ENCODE peak calls at places on chromosomes 7 and 10, in eight cellular contexts. Q is Panc1; U is choroid plexus epithelial cell; H is colonic mucosa; X is astrocyte; E is CD8-positive, alpha-beta memory T cell; B is adipocyte; V is testis. M is an unnamed sample.

GRCh38 chr7:32785365-32785764 is 106.2 kb downstream of the KBTBD2 start:
- DNase-seq in Q (no peak), U (no peak), H (no peak), X (no peak), E (no peak), B (no peak), V (no peak), M (no peak)

GRCh38 chr10:29811751-29812427 is 177.1 kb upstream of the SVIL start:
- DNase-seq in Q (peak; percentile 55), U (peak; percentile 96), H (peak; percentile 26), X (peak; percentile 99), E (peak; percentile 12), B (peak; percentile 96), V (peak; percentile 80), M (peak; percentile 66)

GRCh38 chr10:80187465-80188409 is 17.6 kb downstream of the ANXA11 start:
- DNase-seq in Q (no peak), U (no peak), H (peak; percentile 79), X (no peak), E (peak; percentile 64), B (no peak), V (no peak), M (no peak)

GRCh38 chr10:43681721-43682120 is 33.0 kb upstream of the ZNF32 start:
- DNase-seq in Q (no peak), U (no peak), H (no peak), X (no peak), E (no peak), B (no peak), V (no peak), M (no peak)

GRCh38 chr7:156041398-156041797 is 229.1 kb upstream of the SHH start:
- DNase-seq in Q (no peak), U (no peak), H (no peak), X (no peak), E (no peak), B (no peak), V (no peak), M (no peak)

GRCh38 chr10:68560201-68560915 is at the start of gene TET1:
- DNase-seq in Q (no peak), U (peak; percentile 55), H (peak; percentile 53), X (peak; percentile 36), E (no peak), B (peak; percentile 79), V (peak; percentile 60), M (peak; percentile 53)

GRCh38 chr7:2106920-2107319 is 125.8 kb downstream of the MAD1L1 start:
- DNase-seq in Q (no peak), U (peak; percentile 63), H (no peak), X (peak; percentile 55), E (no peak), B (no peak), V (no peak), M (no peak)

GRCh38 chr7:19353158-19353557 is 207.9 kb upstream of the FERD3L start:
- DNase-seq in Q (no peak), U (peak; percentile 9), H (no peak), X (peak; percentile 14), E (no peak), B (peak; percentile 41), V (no peak), M (no peak)

GRCh38 chr10:48365668-48366067 is 59.2 kb downstream of the MAPK8 start:
- DNase-seq in Q (no peak), U (no peak), H (no peak), X (no peak), E (no peak), B (no peak), V (no peak), M (no peak)

GRCh38 chr7:47045169-47045568 is 536.7 kb downstream of the TNS3 start:
- DNase-seq in Q (no peak), U (no peak), H (no peak), X (no peak), E (no peak), B (no peak), V (peak; percentile 71), M (peak; percentile 15)

GRCh38 chr7:24821045-24821853 is 64.0 kb upstream of the GSDME start:
- DNase-seq in Q (peak; percentile 80), U (peak; percentile 93), H (peak; percentile 82), X (peak; percentile 98), E (peak; percentile 74), B (peak; percentile 89), V (peak; percentile 30), M (peak; percentile 58)

GRCh38 chr7:47536705-47537611 is 45.0 kb downstream of the TNS3 start:
- DNase-seq in Q (no peak), U (peak; percentile 57), H (peak; percentile 58), X (peak; percentile 75), E (no peak), B (peak; percentile 97), V (peak; percentile 67), M (peak; percentile 47)

GRCh38 chr10:128414568-128414967 is 288.3 kb upstream of the MKI67 start:
- DNase-seq in Q (no peak), U (no peak), H (no peak), X (no peak), E (no peak), B (no peak), V (no peak), M (no peak)

GRCh38 chr10:97013568-97013967 is 172.2 kb downstream of the SLIT1 start:
- DNase-seq in Q (no peak), U (no peak), H (no peak), X (no peak), E (no peak), B (no peak), V (no peak), M (no peak)
- H3K4me3 ChIP-seq in Q (no peak overlapping the region), U (no peak overlapping the region), H (no peak overlapping the region), X (no peak overlapping the region), E (no peak overlapping the region), B (no peak overlapping the region), V (no peak overlapping the region), M (no peak overlapping the region)

GRCh38 chr7:122305475-122306319 is 1.1 kb upstream of the FEZF1 start:
- DNase-seq in Q (no peak), U (peak; percentile 29), H (no peak), X (no peak), E (no peak), B (no peak), V (peak; percentile 42), M (no peak)

GRCh38 chr7:122304996-122305421 is 459 bp upstream of the FEZF1 start:
- DNase-seq in Q (no peak), U (peak; percentile 29), H (no peak), X (no peak), E (no peak), B (peak; percentile 64), V (no peak), M (no peak)

GRCh38 chr7:122303971-122304603 is 463 bp downstream of the FEZF1 start:
- DNase-seq in Q (no peak), U (no peak), H (no peak), X (no peak), E (no peak), B (no peak), V (no peak), M (no peak)

GRCh38 chr7:122303522-122303970 is 1.0 kb downstream of the FEZF1 start:
- DNase-seq in Q (no peak), U (no peak), H (no peak), X (no peak), E (no peak), B (no peak), V (no peak), M (no peak)

DNA sequence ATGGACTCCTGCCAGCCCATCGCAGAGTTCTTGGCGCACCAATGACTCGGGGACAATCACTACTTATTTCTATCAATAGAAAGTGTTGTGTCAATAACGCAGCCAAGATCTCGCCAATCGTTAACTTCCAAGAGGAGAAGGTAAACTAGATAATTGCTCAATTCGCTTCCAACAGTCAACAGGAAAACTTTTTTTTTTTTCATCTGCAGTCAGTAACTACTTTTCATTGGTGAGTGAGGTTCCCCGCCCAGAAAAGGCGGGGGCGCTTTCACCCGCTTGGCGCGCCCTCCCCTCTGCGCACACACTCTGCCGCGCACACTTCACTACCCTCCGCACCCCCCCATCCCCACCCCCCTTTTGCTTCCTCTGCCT is at the start of gene FEZF1:
- DNase-seq in Q (no peak), U (no peak), H (no peak), X (no peak), E (no peak), B (no peak), V (no peak), M (peak; percentile 34)
- H3K4me3 ChIP-seq in Q (peak within 1 kb of the TSS; percentile 35), U (peak within 1 kb of the TSS; percentile 7), H (peak within 1 kb of the TSS; percentile 16), X (peak within 1 kb of the TSS; percentile 20), E (no peak within 1 kb of the TSS), B (peak within 1 kb of the TSS; percentile 57), V (peak within 1 kb of the TSS; percentile 4), M (no peak within 1 kb of the TSS)

DNA sequence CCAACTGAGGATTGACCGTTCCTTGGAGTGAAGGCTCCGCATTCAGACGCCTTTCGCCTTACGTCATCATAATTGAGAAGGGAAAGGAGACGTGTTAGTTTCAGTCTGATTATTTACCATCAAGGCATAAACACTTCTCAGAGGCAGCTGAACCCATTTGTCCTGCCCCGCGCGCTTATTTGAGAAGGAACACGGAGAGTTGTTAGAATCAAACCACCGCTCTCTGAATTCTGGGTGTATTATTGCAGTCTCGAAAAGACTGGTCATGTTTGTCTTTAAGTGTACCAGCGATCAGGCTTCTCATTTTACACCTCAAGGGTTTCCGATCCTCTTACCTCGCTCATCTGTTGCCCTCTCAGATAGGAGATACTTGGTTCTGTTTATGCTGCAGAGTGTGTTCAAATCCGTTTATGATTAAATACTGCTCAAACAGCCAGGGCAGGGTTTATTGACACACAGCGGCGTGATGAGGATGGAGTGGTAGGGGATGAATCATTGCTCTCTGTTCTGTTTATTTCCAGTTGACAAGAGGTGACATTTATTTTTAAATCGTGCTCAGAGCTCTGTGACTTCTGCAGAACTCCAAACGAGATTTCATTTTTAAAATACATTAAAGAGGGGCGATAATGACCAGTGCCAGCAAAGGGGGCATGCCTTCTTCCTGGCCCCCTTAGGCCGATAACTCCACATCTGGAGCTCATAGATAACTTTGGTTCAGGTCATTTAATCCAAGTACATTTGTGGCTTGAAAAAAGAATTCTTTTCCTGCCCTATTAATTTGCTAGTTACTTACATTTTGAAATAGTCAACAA is 30.5 kb downstream of the FOXK1 start:
- DNase-seq in Q (peak; percentile 60), U (peak; percentile 65), H (peak; percentile 35), X (peak; percentile 29), E (no peak), B (peak; percentile 28), V (no peak), M (peak; percentile 27)
- H3K4me3 ChIP-seq in Q (no peak overlapping the region), U (no peak overlapping the region), H (no peak overlapping the region), X (no peak overlapping the region), E (no peak overlapping the region), B (peak overlapping the region; percentile 65), V (no peak overlapping the region), M (no peak overlapping the region)

GRCh38 chr7:36312915-36313334 is 76.7 kb upstream of the ANLN start:
- DNase-seq in Q (no peak), U (no peak), H (no peak), X (no peak), E (no peak), B (no peak), V (no peak), M (no peak)

GRCh38 chr7:36312064-36312914 is 77.4 kb upstream of the ANLN start:
- DNase-seq in Q (no peak), U (peak; percentile 15), H (peak; percentile 69), X (no peak), E (no peak), B (no peak), V (no peak), M (peak; percentile 95)

GRCh38 chr7:36314491-36314890 is 75.2 kb upstream of the ANLN start:
- DNase-seq in Q (no peak), U (no peak), H (no peak), X (no peak), E (no peak), B (no peak), V (no peak), M (no peak)

GRCh38 chr7:36315309-36315948 is 74.2 kb upstream of the ANLN start:
- DNase-seq in Q (no peak), U (no peak), H (peak; percentile 43), X (no peak), E (no peak), B (no peak), V (no peak), M (no peak)

GRCh38 chr7:36313607-36314006 is 76.1 kb upstream of the ANLN start:
- DNase-seq in Q (no peak), U (no peak), H (no peak), X (no peak), E (no peak), B (no peak), V (no peak), M (no peak)
- H3K4me3 ChIP-seq in Q (no peak overlapping the region), U (no peak overlapping the region), H (no peak overlapping the region), X (no peak overlapping the region), E (no peak overlapping the region), B (no peak overlapping the region), V (no peak overlapping the region), M (no peak overlapping the region)

M was measured in body of pancreas.